ENCODE peak calls at places on chromosomes 7 and 10, in six cellular contexts. U is A549, X is GM12878, K is SK-N-SH, E is K562, T is HepG2. Z is an unnamed sample.

GRCh38 chr7:131959106-131959812 is 402.8 kb upstream of the PODXL start:
- DNase-seq in U (no peak), X (no peak), K (no peak), E (no peak), T (no peak), Z (no peak)

GRCh38 chr7:100082978-100083377 is 1.5 kb upstream of the ZNF3 start:
- DNase-seq in U (no peak), X (no peak), K (no peak), E (no peak), T (no peak), Z (no peak)

GRCh38 chr7:11638026-11638774 is 193.8 kb downstream of the THSD7A start:
- DNase-seq in U (no peak), X (no peak), K (no peak), E (no peak), T (no peak), Z (no peak)

GRCh38 chr10:21249435-21249834 is 276.0 kb downstream of the SKIDA1 start:
- DNase-seq in U (no peak), X (no peak), K (no peak), E (no peak), T (no peak), Z (no peak)

GRCh38 chr7:136012238-136012637 is 35.1 kb upstream of the MTPN start:
- DNase-seq in U (no peak), X (no peak), K (no peak), E (no peak), T (no peak), Z (no peak)

GRCh38 chr10:19791032-19791431 is 25.2 kb upstream of the PLXDC2 start:
- DNase-seq in U (no peak), X (no peak), K (no peak), E (no peak), T (no peak), Z (no peak)

GRCh38 chr7:99014113-99014985 is 129.6 kb downstream of the SMURF1 start:
- DNase-seq in U (no peak), X (no peak), K (no peak), E (no peak), T (no peak), Z (no peak)

GRCh38 chr10:19843487-19843886 is 27.3 kb downstream of the PLXDC2 start:
- DNase-seq in U (no peak), X (no peak), K (no peak), E (no peak), T (no peak), Z (no peak)

GRCh38 chr7:5767066-5767465 is 14.4 kb downstream of the RNF216 start:
- DNase-seq in U (no peak), X (no peak), K (no peak), E (no peak), T (no peak), Z (no peak)

GRCh38 chr10:38600146-38600545 is 506.0 kb downstream of the ZNF37A start:
- DNase-seq in U (no peak), X (no peak), K (no peak), E (no peak), T (no peak), Z (no peak)

GRCh38 chr10:21552638-21553037 is 18.6 kb downstream of the MLLT10 start:
- DNase-seq in U (no peak), X (no peak), K (no peak), E (no peak), T (no peak), Z (no peak)

GRCh38 chr10:89337493-89337892 is 9.7 kb downstream of the IFIT3 start:
- DNase-seq in U (no peak), X (peak; percentile 50), K (no peak), E (peak; percentile 15), T (no peak), Z (no peak)

GRCh38 chr7:29723599-29723998 is 82.7 kb upstream of the WIPF3 start:
- DNase-seq in U (no peak), X (no peak), K (no peak), E (peak; percentile 19), T (no peak), Z (no peak)

GRCh38 chr10:97049670-97050069 is 136.1 kb downstream of the SLIT1 start:
- DNase-seq in U (no peak), X (no peak), K (no peak), E (no peak), T (no peak), Z (no peak)

GRCh38 chr10:102602272-102603045 is 41.8 kb upstream of the TRIM8 start:
- DNase-seq in U (no peak), X (no peak), K (no peak), E (no peak), T (no peak), Z (no peak)

GRCh38 chr7:83947260-83947659 is 247.3 kb downstream of the SEMA3A start:
- DNase-seq in U (peak; percentile 6), X (no peak), K (peak; percentile 38), E (peak; percentile 7), T (peak; percentile 5), Z (no peak)

GRCh38 chr10:124185074-124185473 is 91.7 kb upstream of the CHST15 start:
- DNase-seq in U (no peak), X (no peak), K (no peak), E (no peak), T (no peak), Z (peak; percentile 40)

GRCh38 chr10:124182088-124182541 is 88.7 kb upstream of the CHST15 start:
- DNase-seq in U (no peak), X (no peak), K (no peak), E (no peak), T (no peak), Z (no peak)

GRCh38 chr10:124183617-124184016 is 90.2 kb upstream of the CHST15 start:
- DNase-seq in U (no peak), X (no peak), K (no peak), E (no peak), T (no peak), Z (no peak)

GRCh38 chr10:124184208-124184820 is 90.9 kb upstream of the CHST15 start:
- DNase-seq in U (no peak), X (no peak), K (no peak), E (no peak), T (no peak), Z (no peak)

DNA sequence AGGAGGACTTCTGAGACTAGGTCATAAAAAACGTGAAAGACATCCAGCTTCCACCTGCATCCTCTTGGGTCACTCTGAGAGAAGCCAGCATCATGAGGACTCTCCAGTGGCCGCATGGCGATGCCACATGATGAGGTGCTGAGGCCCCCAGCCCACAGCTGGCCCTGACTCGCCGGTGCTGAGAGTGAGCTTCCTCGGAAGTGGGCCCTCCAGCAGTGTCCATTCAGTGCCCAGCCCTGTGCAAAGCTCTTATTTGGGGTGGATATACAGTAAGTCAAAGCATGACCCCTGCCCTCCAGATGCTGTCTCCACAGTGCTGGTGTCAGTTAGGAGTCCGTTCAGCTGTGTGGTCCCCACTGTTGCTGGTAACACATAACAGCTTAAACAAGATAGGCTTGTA is 93.6 kb upstream of the CHST15 start:
- DNase-seq in U (no peak), X (no peak), K (no peak), E (no peak), T (no peak), Z (peak; percentile 16)
- H3K4me2 ChIP-seq in U (no peak overlapping the region), X (no peak overlapping the region), K (no peak overlapping the region), E (no peak overlapping the region), T (no peak overlapping the region), Z (no peak overlapping the region)

GRCh38 chr10:118047363-118047719 is 600 bp upstream of the RAB11FIP2 start:
- DNase-seq in U (peak; percentile 11), X (no peak), K (no peak), E (peak; percentile 11), T (no peak), Z (no peak)

GRCh38 chr10:118045154-118045841 is 1.4 kb downstream of the RAB11FIP2 start:
- DNase-seq in U (no peak), X (no peak), K (no peak), E (no peak), T (no peak), Z (no peak)

GRCh38 chr10:118042827-118043242 is 3.9 kb downstream of the RAB11FIP2 start:
- DNase-seq in U (no peak), X (no peak), K (no peak), E (no peak), T (no peak), Z (no peak)

GRCh38 chr10:118045842-118046490 is 775 bp downstream of the RAB11FIP2 start:
- DNase-seq in U (peak; percentile 16), X (peak; percentile 4), K (no peak), E (peak; percentile 37), T (peak; percentile 15), Z (no peak)

DNA sequence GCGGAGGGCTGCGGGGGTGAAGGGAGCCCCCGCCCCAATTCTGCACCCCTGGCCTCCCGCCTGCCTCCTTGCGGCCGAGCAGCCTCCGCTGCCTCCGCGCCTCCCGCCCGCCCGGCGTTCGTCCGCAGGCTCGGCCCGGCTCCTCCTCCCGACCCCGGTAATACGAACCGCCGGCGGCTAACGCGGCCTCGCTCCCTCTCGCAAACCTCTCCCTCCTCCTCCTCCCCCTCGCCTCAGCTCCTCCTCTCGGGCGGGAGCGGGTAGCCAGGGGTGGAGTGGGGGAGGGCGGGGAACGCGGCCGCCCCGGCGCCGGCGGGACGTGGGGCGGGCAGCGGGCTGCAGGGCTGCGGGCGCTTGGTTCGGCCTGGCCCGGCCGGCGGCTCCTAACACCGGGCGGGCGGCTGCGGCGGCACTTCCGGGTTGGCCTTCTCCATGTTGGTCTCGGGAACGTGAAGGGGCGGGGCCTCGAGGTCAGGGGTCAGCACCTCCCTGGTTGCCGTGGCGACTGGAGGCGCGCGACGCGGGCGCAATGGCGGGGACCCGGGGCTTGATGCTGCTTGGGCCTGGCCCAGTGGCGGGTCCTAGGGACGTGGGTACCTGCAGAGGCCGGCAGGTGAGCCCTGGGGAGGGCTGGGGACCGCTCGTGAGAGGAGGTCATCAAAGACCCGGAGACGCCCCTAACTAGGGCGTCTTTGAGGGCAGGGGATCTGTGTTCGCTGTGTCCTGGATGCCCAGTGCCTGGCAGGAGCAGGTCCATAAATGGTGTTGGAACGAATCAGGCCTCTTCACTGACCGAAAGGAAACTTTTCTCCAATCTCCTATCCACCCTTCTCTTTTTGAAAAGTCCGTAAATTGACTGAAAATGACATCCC is at the start of gene RAB11FIP2:
- DNase-seq in U (peak; percentile 88), X (peak; percentile 33), K (peak; percentile 97), E (peak; percentile 92), T (peak; percentile 83), Z (peak; percentile 73)
- TF ChIP-seq EP300 in U (no peak), X (no peak), K (no peak), E (no peak), T (no peak), Z (no peak)

DNA sequence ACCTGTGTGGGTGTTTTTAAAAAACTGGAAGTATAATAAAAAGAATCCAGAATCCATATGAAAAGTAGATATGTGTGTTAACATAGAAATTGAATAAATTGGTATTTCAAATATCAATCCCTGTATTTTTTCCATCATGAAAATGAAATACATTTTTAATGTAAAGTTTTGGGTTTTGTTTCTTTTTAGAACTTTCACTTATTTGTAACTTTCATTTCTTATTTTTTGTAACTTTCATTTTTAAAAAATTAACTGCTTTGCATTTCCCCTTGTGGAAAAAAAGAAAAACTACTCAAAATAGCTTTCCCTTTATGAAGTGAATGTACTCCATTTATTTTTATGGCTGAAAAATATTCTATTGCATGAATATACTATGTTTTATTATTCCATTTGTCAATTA is 75.5 kb upstream of the SMNDC1 start:
- DNase-seq in U (no peak), X (no peak), K (no peak), E (no peak), T (no peak), Z (no peak)
- H3K4me2 ChIP-seq in U (no peak overlapping the region), X (no peak overlapping the region), K (no peak overlapping the region), E (no peak overlapping the region), T (no peak overlapping the region), Z (no peak overlapping the region)

DNA sequence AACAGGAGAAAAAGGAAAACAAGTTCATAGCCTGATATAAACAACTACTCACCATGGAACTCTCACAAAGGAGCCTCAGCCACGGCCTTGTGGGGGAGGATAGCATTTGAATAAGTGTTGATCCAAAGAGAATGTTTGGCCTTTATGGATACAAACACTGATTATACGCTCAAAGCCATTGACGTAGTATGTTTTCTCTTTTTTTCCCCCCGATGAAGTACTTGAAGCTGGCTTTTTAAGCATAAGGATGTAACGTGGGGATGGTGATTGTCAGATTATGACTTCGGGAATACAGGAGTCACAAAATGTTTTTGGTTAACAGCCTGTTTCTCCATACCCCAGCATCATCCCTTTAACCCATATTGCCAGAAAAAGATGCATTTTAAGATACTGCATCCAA is 39.8 kb downstream of the CELF2 start:
- DNase-seq in U (no peak), X (no peak), K (no peak), E (no peak), T (no peak), Z (no peak)
- TF ChIP-seq EP300 in U (no peak), X (no peak), K (no peak), E (no peak), T (no peak), Z (no peak)

Z was measured in H1.